ENCODE peak calls at places on chromosomes 11 and 22, in ten cellular contexts. One of them, this sample, is unnamed.
A peak's percentile ranks its signal among the peaks of the same experiment; 100 is the strongest.

GRCh38 chr11:100484948-100485347 is 202.1 kb upstream of the ARHGAP42 start:
- DNase-seq in type B pancreatic cell: no peak
- DNase-seq in RWPE1: peak; percentile 66
- DNase-seq in HFF-Myc: no peak
- DNase-seq in Peyer's patch: no peak
- DNase-seq in CD4-positive, alpha-beta T cell: no peak
- DNase-seq in GM06990: no peak
- DNase-seq in endothelial cell: no peak
- DNase-seq in IMR-90: no peak
- DNase-seq in WTC11: no peak
- DNase-seq in this sample: no peak

GRCh38 chr11:68867067-68867466 is 25.4 kb upstream of the CPT1A start:
- DNase-seq in type B pancreatic cell: no peak
- DNase-seq in RWPE1: no peak
- DNase-seq in HFF-Myc: no peak
- DNase-seq in Peyer's patch: no peak
- DNase-seq in CD4-positive, alpha-beta T cell: no peak
- DNase-seq in GM06990: no peak
- DNase-seq in endothelial cell: no peak
- DNase-seq in IMR-90: no peak
- DNase-seq in WTC11: no peak
- DNase-seq in this sample: no peak

GRCh38 chr22:38005943-38006342 is 21.6 kb upstream of the SOX10 start:
- DNase-seq in type B pancreatic cell: no peak
- DNase-seq in RWPE1: no peak
- DNase-seq in HFF-Myc: no peak
- DNase-seq in Peyer's patch: no peak
- DNase-seq in CD4-positive, alpha-beta T cell: no peak
- DNase-seq in GM06990: no peak
- DNase-seq in endothelial cell: no peak
- DNase-seq in IMR-90: no peak
- DNase-seq in WTC11: no peak
- DNase-seq in this sample: no peak

GRCh38 chr11:65429724-65430405 is 7.3 kb downstream of the NEAT1 start:
- DNase-seq in type B pancreatic cell: no peak
- DNase-seq in RWPE1: no peak
- DNase-seq in HFF-Myc: no peak
- DNase-seq in Peyer's patch: peak; percentile 76
- DNase-seq in CD4-positive, alpha-beta T cell: no peak
- DNase-seq in GM06990: peak; percentile 56
- DNase-seq in endothelial cell: no peak
- DNase-seq in IMR-90: peak; percentile 80
- DNase-seq in WTC11: no peak
- DNase-seq in this sample: peak; percentile 64

GRCh38 chr22:36541831-36542391 is 12.9 kb upstream of the EIF3D start:
- DNase-seq in type B pancreatic cell: no peak
- DNase-seq in RWPE1: peak; percentile 88
- DNase-seq in HFF-Myc: peak; percentile 65
- DNase-seq in Peyer's patch: no peak
- DNase-seq in CD4-positive, alpha-beta T cell: no peak
- DNase-seq in GM06990: no peak
- DNase-seq in endothelial cell: no peak
- DNase-seq in IMR-90: peak; percentile 96
- DNase-seq in WTC11: no peak
- DNase-seq in this sample: peak; percentile 74

GRCh38 chr11:19768815-19769214 is 56.2 kb downstream of the NAV2 start:
- DNase-seq in type B pancreatic cell: no peak
- DNase-seq in RWPE1: no peak
- DNase-seq in HFF-Myc: no peak
- DNase-seq in Peyer's patch: no peak
- DNase-seq in CD4-positive, alpha-beta T cell: no peak
- DNase-seq in GM06990: no peak
- DNase-seq in endothelial cell: no peak
- DNase-seq in IMR-90: no peak
- DNase-seq in WTC11: no peak
- DNase-seq in this sample: no peak

GRCh38 chr11:28616160-28616559 is 508.0 kb downstream of the METTL15 start:
- DNase-seq in type B pancreatic cell: no peak
- DNase-seq in RWPE1: no peak
- DNase-seq in HFF-Myc: no peak
- DNase-seq in Peyer's patch: no peak
- DNase-seq in CD4-positive, alpha-beta T cell: no peak
- DNase-seq in GM06990: no peak
- DNase-seq in endothelial cell: no peak
- DNase-seq in IMR-90: no peak
- DNase-seq in WTC11: no peak
- DNase-seq in this sample: no peak

GRCh38 chr11:75337195-75337654 is 14.2 kb downstream of the ARRB1 start:
- DNase-seq in type B pancreatic cell: no peak
- DNase-seq in RWPE1: no peak
- DNase-seq in HFF-Myc: no peak
- DNase-seq in Peyer's patch: no peak
- DNase-seq in CD4-positive, alpha-beta T cell: no peak
- DNase-seq in GM06990: no peak
- DNase-seq in endothelial cell: no peak
- DNase-seq in IMR-90: peak; percentile 60
- DNase-seq in WTC11: no peak
- DNase-seq in this sample: no peak

GRCh38 chr11:10514210-10514609 is 26.8 kb downstream of the RNF141 start:
- DNase-seq in type B pancreatic cell: no peak
- DNase-seq in RWPE1: no peak
- DNase-seq in HFF-Myc: no peak
- DNase-seq in Peyer's patch: no peak
- DNase-seq in CD4-positive, alpha-beta T cell: no peak
- DNase-seq in GM06990: no peak
- DNase-seq in endothelial cell: no peak
- DNase-seq in IMR-90: peak; percentile 49
- DNase-seq in WTC11: no peak
- DNase-seq in this sample: no peak
- TF ChIP-seq CTCF in type B pancreatic cell: peak; percentile 65
- TF ChIP-seq CTCF in RWPE1: peak; percentile 40
- TF ChIP-seq CTCF in HFF-Myc: no peak
- TF ChIP-seq CTCF in Peyer's patch: peak; percentile 38
- TF ChIP-seq CTCF in CD4-positive, alpha-beta T cell: no peak
- TF ChIP-seq CTCF in GM06990: no peak
- TF ChIP-seq CTCF in endothelial cell: peak; percentile 57
- TF ChIP-seq CTCF in IMR-90: peak; percentile 46
- TF ChIP-seq CTCF in WTC11: no peak
- TF ChIP-seq CTCF in this sample: no peak

DNA sequence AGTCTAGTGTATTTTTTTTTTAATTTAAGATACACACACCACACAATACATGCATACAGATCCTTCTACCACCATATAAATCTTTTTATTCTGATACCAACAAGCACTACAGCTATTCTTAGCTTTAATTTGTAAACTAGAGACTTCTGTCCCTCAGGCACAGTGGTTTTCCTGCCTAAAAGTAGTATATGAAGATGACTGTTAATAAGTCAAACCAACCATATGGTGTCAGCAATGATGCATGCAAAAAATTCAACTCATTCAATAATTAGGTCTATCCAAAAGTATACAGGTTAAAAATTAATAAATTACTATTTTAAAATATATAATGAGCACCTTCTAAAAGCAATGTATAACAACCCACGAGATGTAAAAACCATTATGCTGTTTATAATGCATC is 10.4 kb downstream of the RAB38 start:
- DNase-seq in type B pancreatic cell: no peak
- DNase-seq in RWPE1: no peak
- DNase-seq in HFF-Myc: no peak
- DNase-seq in Peyer's patch: no peak
- DNase-seq in CD4-positive, alpha-beta T cell: no peak
- DNase-seq in GM06990: no peak
- DNase-seq in endothelial cell: no peak
- DNase-seq in IMR-90: no peak
- DNase-seq in WTC11: no peak
- DNase-seq in this sample: no peak
- TF ChIP-seq CTCF in type B pancreatic cell: no peak
- TF ChIP-seq CTCF in RWPE1: no peak
- TF ChIP-seq CTCF in HFF-Myc: no peak
- TF ChIP-seq CTCF in Peyer's patch: no peak
- TF ChIP-seq CTCF in CD4-positive, alpha-beta T cell: no peak
- TF ChIP-seq CTCF in GM06990: no peak
- TF ChIP-seq CTCF in endothelial cell: no peak
- TF ChIP-seq CTCF in IMR-90: no peak
- TF ChIP-seq CTCF in WTC11: no peak
- TF ChIP-seq CTCF in this sample: no peak

DNA sequence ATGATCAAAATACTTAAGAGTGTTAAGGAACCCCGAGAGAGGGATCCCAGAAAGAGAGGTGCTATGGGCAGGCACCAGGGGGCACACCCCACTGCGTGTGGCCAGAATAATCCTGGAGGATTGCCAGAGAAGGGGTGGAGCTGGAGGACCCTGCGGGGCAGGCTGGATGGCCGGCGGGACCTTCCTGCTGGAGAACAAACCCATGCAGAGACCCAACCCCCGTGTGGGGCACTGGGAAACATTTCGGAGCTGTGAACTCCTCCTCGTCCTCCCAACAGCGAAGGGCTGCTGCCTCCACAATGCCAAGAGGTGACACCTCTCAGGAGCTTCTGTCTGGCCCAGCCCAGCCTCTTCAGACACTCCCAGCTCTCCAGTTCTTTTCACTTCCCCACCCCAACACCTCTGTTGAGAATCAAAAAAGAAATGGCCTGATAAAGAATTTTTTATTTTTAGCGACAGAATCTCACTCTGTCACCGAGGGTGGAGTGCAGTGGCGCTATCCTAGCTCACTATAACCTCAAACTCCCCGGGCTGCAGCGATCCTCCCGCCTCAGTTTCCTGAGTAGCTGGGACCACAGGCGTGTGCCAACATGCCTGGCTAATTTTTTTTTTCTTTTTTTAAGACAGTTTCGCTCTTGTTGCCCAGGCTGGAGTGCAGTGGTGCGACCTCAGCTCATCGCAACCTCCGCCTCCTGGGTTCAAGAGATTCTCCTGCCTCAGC is 25.6 kb downstream of the RHOD start:
- DNase-seq in type B pancreatic cell: no peak
- DNase-seq in RWPE1: no peak
- DNase-seq in HFF-Myc: no peak
- DNase-seq in Peyer's patch: no peak
- DNase-seq in CD4-positive, alpha-beta T cell: no peak
- DNase-seq in GM06990: no peak
- DNase-seq in endothelial cell: no peak
- DNase-seq in IMR-90: no peak
- DNase-seq in WTC11: peak; percentile 52
- DNase-seq in this sample: no peak
- TF ChIP-seq CTCF in type B pancreatic cell: no peak
- TF ChIP-seq CTCF in RWPE1: no peak
- TF ChIP-seq CTCF in HFF-Myc: no peak
- TF ChIP-seq CTCF in Peyer's patch: no peak
- TF ChIP-seq CTCF in CD4-positive, alpha-beta T cell: no peak
- TF ChIP-seq CTCF in GM06990: peak; percentile 36
- TF ChIP-seq CTCF in endothelial cell: no peak
- TF ChIP-seq CTCF in IMR-90: no peak
- TF ChIP-seq CTCF in WTC11: no peak
- TF ChIP-seq CTCF in this sample: no peak

GRCh38 chr22:19631899-19632670 is 82.2 kb upstream of the SEPTIN5 start:
- DNase-seq in type B pancreatic cell: no peak
- DNase-seq in RWPE1: peak; percentile 22
- DNase-seq in HFF-Myc: no peak
- DNase-seq in Peyer's patch: no peak
- DNase-seq in CD4-positive, alpha-beta T cell: no peak
- DNase-seq in GM06990: no peak
- DNase-seq in endothelial cell: peak; percentile 63
- DNase-seq in IMR-90: peak; percentile 27
- DNase-seq in WTC11: peak; percentile 72
- DNase-seq in this sample: peak; percentile 49
- TF ChIP-seq CTCF in type B pancreatic cell: peak; percentile 69
- TF ChIP-seq CTCF in RWPE1: peak; percentile 64
- TF ChIP-seq CTCF in HFF-Myc: peak; percentile 76
- TF ChIP-seq CTCF in Peyer's patch: no peak
- TF ChIP-seq CTCF in CD4-positive, alpha-beta T cell: no peak
- TF ChIP-seq CTCF in GM06990: peak; percentile 56
- TF ChIP-seq CTCF in endothelial cell: peak; percentile 53
- TF ChIP-seq CTCF in IMR-90: peak; percentile 58
- TF ChIP-seq CTCF in WTC11: peak; percentile 38
- TF ChIP-seq CTCF in this sample: no peak

DNA sequence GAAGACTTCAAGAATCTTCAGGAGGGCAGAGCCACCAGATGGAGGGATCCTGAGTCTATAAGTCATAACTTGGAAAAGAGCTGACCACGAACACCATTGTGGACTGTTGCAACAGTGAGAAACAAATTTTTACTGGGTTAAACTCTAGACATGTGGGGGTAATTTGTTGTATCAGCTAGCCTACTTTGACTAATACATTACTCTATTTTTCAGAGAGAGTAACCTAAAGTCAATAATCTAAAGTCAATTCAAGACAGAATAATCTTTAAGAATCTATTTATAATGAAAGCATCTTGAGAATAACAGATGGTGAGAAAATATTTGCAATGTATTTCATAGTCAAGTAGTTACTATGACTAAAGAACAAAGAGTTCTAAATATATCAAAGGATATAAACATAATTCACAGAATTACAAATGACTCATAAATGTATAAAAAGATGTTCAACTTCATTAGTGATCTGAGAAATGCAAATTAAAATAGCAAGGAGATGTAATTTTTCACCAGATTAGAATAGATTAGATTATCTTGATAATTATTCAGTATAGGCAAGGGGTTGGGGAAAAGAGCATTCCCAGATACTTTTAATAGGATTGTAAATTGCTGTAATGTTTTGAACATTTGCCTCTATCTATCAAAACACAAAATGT is 29.9 kb upstream of the PAMR1 start:
- DNase-seq in type B pancreatic cell: no peak
- DNase-seq in RWPE1: no peak
- DNase-seq in HFF-Myc: no peak
- DNase-seq in Peyer's patch: no peak
- DNase-seq in CD4-positive, alpha-beta T cell: no peak
- DNase-seq in GM06990: no peak
- DNase-seq in endothelial cell: no peak
- DNase-seq in IMR-90: peak; percentile 66
- DNase-seq in WTC11: no peak
- DNase-seq in this sample: no peak
- TF ChIP-seq CTCF in type B pancreatic cell: no peak
- TF ChIP-seq CTCF in RWPE1: no peak
- TF ChIP-seq CTCF in HFF-Myc: no peak
- TF ChIP-seq CTCF in Peyer's patch: no peak
- TF ChIP-seq CTCF in CD4-positive, alpha-beta T cell: no peak
- TF ChIP-seq CTCF in GM06990: no peak
- TF ChIP-seq CTCF in endothelial cell: no peak
- TF ChIP-seq CTCF in IMR-90: no peak
- TF ChIP-seq CTCF in WTC11: no peak
- TF ChIP-seq CTCF in this sample: no peak

DNA sequence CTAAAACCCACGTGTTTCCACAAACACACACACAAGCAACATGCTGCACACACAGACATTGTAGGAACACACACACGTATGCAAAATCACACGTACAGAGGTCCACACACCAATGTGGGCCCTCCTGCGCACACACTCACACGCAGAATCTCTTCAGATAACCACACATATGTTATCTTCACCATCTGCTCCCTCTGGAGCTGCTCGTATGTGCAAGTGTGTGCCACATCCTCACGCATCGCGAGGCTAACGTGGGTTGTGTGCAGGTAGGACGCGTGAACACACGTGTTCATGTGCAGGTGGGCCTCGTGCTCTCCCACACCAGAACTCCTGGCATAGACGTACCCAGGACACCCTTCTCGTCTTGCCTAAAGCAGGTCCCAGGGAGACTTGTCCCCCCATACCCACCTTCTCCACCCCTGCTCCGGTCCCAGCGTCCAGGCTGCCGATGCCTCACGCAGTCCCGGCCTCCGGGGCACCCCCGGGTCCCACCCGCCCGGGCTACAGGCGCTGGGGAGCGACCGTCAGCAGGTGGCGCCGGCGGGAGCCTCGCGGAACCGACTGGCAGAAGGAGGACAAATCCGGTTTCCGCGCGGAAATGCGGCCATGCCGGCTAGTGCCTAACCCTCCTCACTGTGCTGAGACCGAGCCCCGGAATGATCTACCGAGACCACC is 10.3 kb upstream of the IGSF9B start:
- DNase-seq in type B pancreatic cell: no peak
- DNase-seq in RWPE1: no peak
- DNase-seq in HFF-Myc: no peak
- DNase-seq in Peyer's patch: no peak
- DNase-seq in CD4-positive, alpha-beta T cell: peak; percentile 54
- DNase-seq in GM06990: peak; percentile 45
- DNase-seq in endothelial cell: peak; percentile 77
- DNase-seq in IMR-90: no peak
- DNase-seq in WTC11: peak; percentile 85
- DNase-seq in this sample: peak; percentile 87
- TF ChIP-seq CTCF in type B pancreatic cell: peak; percentile 48
- TF ChIP-seq CTCF in RWPE1: no peak
- TF ChIP-seq CTCF in HFF-Myc: peak; percentile 39
- TF ChIP-seq CTCF in Peyer's patch: no peak
- TF ChIP-seq CTCF in CD4-positive, alpha-beta T cell: peak; percentile 66
- TF ChIP-seq CTCF in GM06990: peak; percentile 57
- TF ChIP-seq CTCF in endothelial cell: peak; percentile 28
- TF ChIP-seq CTCF in IMR-90: peak; percentile 23
- TF ChIP-seq CTCF in WTC11: peak; percentile 15
- TF ChIP-seq CTCF in this sample: peak; percentile 72